ENCODE peak calls at places on chromosomes 3 and 15, in five cellular contexts. X is left ventricle myocardium inferior, P is NB4, T is neural crest cell, N is activated B cell treated with CpG ODN at 0.5 μM for 24 hours. U is an unnamed sample.

GRCh38 chr3:9659849-9660248 is 10.5 kb downstream of the MTMR14 start:
- DNase-seq in X (no peak), T (no peak), N (no peak), P (no peak), U (no peak)

GRCh38 chr15:57518779-57519410 is 72.8 kb upstream of the MYZAP start:
- DNase-seq in P (no peak), X (no peak), T (no peak), N (no peak), U (no peak)

GRCh38 chr3:150771600-150771999 is 8.6 kb upstream of the SIAH2 start:
- DNase-seq in X (no peak), P (no peak), N (no peak), T (no peak), U (no peak)

GRCh38 chr3:186108106-186108940 is 566 bp downstream of the ETV5 start:
- DNase-seq in X (peak), N (peak), P (peak), T (peak), U (peak)

GRCh38 chr3:13063225-13063624 is 10.0 kb downstream of the IQSEC1 start:
- DNase-seq in X (no peak), N (no peak), T (no peak), P (no peak), U (no peak)

GRCh38 chr15:63284379-63284778 is 7.0 kb downstream of the APH1B start:
- DNase-seq in T (no peak), P (no peak), X (no peak), N (no peak), U (no peak)

GRCh38 chr15:89820651-89821611 is 6.3 kb upstream of the ANPEP start:
- DNase-seq in N (no peak), X (no peak), T (no peak), P (peak), U (no peak)

GRCh38 chr3:57731311-57731710 is 24.8 kb upstream of the SLMAP start:
- DNase-seq in P (no peak), N (no peak), T (no peak), X (no peak), U (no peak)

GRCh38 chr3:181105636-181106035 is 116.1 kb upstream of the DNAJC19 start:
- DNase-seq in X (no peak), P (no peak), T (no peak), N (no peak), U (no peak)

GRCh38 chr3:140298569-140299070 is 363.6 kb downstream of the CLSTN2 start:
- DNase-seq in T (no peak), X (no peak), P (no peak), N (no peak), U (no peak)

GRCh38 chr15:33083232-33084006 is 111.1 kb downstream of the FMN1 start:
- DNase-seq in N (no peak), P (no peak), X (no peak), T (no peak), U (no peak)

GRCh38 chr3:55000546-55000945 is 72.7 kb upstream of the LRTM1 start:
- DNase-seq in T (no peak), N (no peak), X (no peak), P (no peak), U (no peak)

GRCh38 chr3:170356596-170357175 is 829 bp upstream of the SKIL start:
- DNase-seq in P (peak), X (peak), T (peak), N (peak), U (peak)

GRCh38 chr15:66292261-66293084 is 895 bp upstream of the DIS3L start:
- DNase-seq in T (no peak), N (no peak), X (no peak), P (peak), U (no peak)

GRCh38 chr3:182628531-182628930 is 164.8 kb upstream of the ATP11B start:
- DNase-seq in X (no peak), T (no peak), P (no peak), N (no peak), U (no peak)

GRCh38 chr15:49235446-49236207 is 65.6 kb downstream of the GALK2 start:
- DNase-seq in T (peak), X (peak), N (no peak), P (peak), U (peak)

GRCh38 chr3:77345009-77345408 is 305.1 kb downstream of the ROBO2 start:
- DNase-seq in X (no peak), T (no peak), N (no peak), P (no peak), U (no peak)

GRCh38 chr3:77342688-77343087 is 302.8 kb downstream of the ROBO2 start:
- DNase-seq in P (peak), X (no peak), N (no peak), T (no peak), U (no peak)

GRCh38 chr3:77348244-77348855 is 308.5 kb downstream of the ROBO2 start:
- DNase-seq in N (no peak), T (peak), X (no peak), P (peak), U (no peak)
- TF ChIP-seq CTCF in N (no peak), T (peak), X (peak), P (peak), U (no peak)

DNA sequence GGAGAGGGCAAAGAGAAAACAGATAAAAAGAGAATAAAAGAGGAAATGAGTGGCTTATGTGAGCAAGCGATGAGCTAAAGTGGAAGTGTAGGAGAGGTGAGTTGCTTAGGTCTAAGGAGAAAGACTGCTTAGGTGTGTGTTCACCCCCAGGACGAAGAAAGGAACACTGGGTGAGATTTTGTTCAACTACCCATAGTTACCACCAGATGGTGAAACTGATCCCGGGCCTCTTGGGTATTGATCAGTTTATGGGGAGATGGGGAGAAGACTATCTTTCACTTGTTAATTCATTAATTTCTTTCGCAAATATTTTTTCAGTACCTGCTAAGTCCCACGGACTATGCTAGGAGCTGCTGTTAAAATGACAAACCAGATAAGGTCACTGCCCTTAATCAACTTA is 33.9 kb downstream of the GAP43 start:
- DNase-seq in X (no peak), T (no peak), P (peak), N (no peak), U (no peak)
- TF ChIP-seq CTCF in X (no peak), T (peak), P (no peak), N (no peak), U (no peak)

GRCh38 chr15:70243686-70244540 is 146.2 kb upstream of the TLE3 start:
- DNase-seq in P (no peak), T (no peak), X (no peak), N (no peak), U (no peak)
- TF ChIP-seq CTCF in P (no peak), T (no peak), X (no peak), N (no peak), U (no peak)

GRCh38 chr3:38620236-38620635 is 29.3 kb downstream of the SCN5A start:
- DNase-seq in X (no peak), T (no peak), N (no peak), P (no peak), U (no peak)

GRCh38 chr3:38626171-38626570 is 23.3 kb downstream of the SCN5A start:
- DNase-seq in N (no peak), X (no peak), P (no peak), T (no peak), U (no peak)

GRCh38 chr3:38622336-38622735 is 27.2 kb downstream of the SCN5A start:
- DNase-seq in N (no peak), P (no peak), X (no peak), T (no peak), U (no peak)

GRCh38 chr3:38627956-38628355 is 21.5 kb downstream of the SCN5A start:
- DNase-seq in T (peak), X (no peak), P (peak), N (no peak), U (no peak)

DNA sequence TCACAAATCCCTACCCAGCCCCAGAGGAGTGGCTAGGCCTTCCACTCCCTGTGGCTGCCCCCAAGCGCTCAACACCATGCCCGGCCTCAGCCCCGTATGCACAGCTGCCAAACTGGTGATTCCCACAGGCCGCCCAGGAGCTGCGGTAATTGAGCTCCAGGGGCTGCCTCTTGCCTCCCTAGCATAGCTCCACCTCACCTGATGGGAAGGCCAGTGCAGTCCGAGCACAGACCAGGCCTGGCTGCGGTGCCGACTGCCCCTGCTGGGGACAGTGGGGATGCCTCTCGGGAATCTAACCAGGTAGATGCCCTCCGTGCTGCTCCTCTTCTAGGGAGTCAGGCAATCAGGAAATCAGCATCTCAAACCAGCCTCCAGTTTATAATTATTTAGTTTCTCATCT is 25.9 kb downstream of the SCN5A start:
- DNase-seq in N (no peak), X (no peak), P (no peak), T (no peak), U (no peak)
- TF ChIP-seq CTCF in N (no peak), X (no peak), P (no peak), T (peak), U (no peak)

GRCh38 chr15:82805994-82806406 is at the start of gene FSD2:
- DNase-seq in P (peak), N (peak), T (no peak), X (peak), U (no peak)
- TF ChIP-seq CTCF in P (no peak), N (no peak), T (no peak), X (no peak), U (no peak)

DNA sequence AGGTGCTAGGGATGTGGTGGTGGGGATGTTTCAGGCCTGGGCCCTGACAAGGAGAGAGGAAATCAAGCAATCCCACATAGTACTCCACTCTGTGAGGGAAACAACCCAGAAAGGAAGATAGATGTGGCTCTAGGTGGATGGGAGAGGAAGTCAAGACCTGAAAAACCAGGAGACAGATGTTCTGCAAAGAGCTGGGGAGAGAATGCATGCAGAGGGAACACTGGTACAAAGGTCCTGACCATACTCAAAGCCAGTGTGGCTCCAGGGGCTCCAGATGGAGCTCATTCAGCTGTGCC is 15.7 kb upstream of the VILL start:
- DNase-seq in X (no peak), N (no peak), T (no peak), P (no peak), U (no peak)
- TF ChIP-seq CTCF in X (no peak), N (no peak), T (no peak), P (no peak), U (peak)

GRCh38 chr3:43742935-43743334 is 52.2 kb downstream of the ABHD5 start:
- DNase-seq in T (no peak), N (no peak), P (no peak), X (no peak), U (no peak)
- TF ChIP-seq CTCF in T (peak), N (no peak), P (no peak), X (peak), U (no peak)

GRCh38 chr3:196207833-196208607 is 3.2 kb downstream of the ZDHHC19 start:
- DNase-seq in X (peak), T (no peak), N (no peak), P (no peak), U (peak)

GRCh38 chr3:196202516-196202970 is 8.7 kb downstream of the ZDHHC19 start:
- DNase-seq in X (peak), T (no peak), P (no peak), N (no peak), U (no peak)

GRCh38 chr3:196198771-196199753 is 12.1 kb downstream of the ZDHHC19 start:
- DNase-seq in P (peak), T (no peak), N (no peak), X (no peak), U (no peak)

GRCh38 chr3:196207159-196207832 is 3.9 kb downstream of the ZDHHC19 start:
- DNase-seq in X (no peak), N (peak), T (no peak), P (no peak), U (peak)

DNA sequence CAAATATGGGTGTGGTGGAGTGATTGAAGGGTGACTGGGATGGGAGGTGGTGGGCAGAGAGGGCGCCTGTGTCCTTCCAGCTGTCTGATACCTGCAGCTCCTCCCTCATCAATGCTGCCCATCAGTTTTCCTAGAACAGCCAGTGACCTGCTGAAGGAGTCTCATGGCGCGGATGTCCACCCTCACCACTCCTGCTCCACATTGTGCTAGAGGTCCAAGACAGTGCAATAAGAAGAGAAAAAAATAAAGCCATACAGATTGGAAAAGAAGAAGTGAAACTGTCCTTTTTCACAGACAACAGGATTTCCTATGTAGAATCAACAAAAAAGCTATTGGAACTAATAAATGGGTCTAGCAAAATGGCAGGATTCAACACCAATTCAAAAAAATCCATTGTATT is 7.4 kb downstream of the ZDHHC19 start:
- DNase-seq in X (no peak), P (no peak), T (no peak), N (no peak), U (no peak)
- TF ChIP-seq CTCF in X (no peak), P (no peak), T (no peak), N (no peak), U (no peak)

U was measured in CD8-positive, alpha-beta T cell.